ENCODE peak calls at places on chromosomes 7 and 10, in six cellular contexts. M is substantia nigra, N is PC-9, T is heart left ventricle, F is non-pigmented ciliary epithelial cell, Z is HTR-8/SVneo. K is an unnamed sample.

GRCh38 chr10:8057636-8058273 is 3.3 kb downstream of the GATA3 start:
- DNase-seq in N (no peak), Z (no peak), F (no peak), M (no peak), T (no peak), K (no peak)

GRCh38 chr7:374706-375490 is 84.9 kb downstream of the FOXL3 start:
- DNase-seq in M (no peak), Z (no peak), N (no peak), F (no peak), T (no peak), K (no peak)

GRCh38 chr10:102642553-102643345 is 1.5 kb upstream of the TRIM8 start:
- DNase-seq in F (no peak), M (peak; percentile 37), T (no peak), N (peak; percentile 33), Z (no peak), K (peak; percentile 33)

GRCh38 chr7:140641532-140642191 is 1.0 kb upstream of the DENND2A start:
- DNase-seq in Z (no peak), T (no peak), N (no peak), M (no peak), F (no peak), K (no peak)

GRCh38 chr7:98240961-98241673 is 10.9 kb downstream of the TECPR1 start:
- DNase-seq in F (no peak), T (no peak), N (peak; percentile 44), M (peak; percentile 25), Z (peak; percentile 53), K (peak; percentile 38)

GRCh38 chr7:43211693-43212092 is 99.2 kb downstream of the HECW1 start:
- DNase-seq in T (no peak), N (no peak), M (no peak), F (no peak), Z (peak; percentile 37), K (no peak)

GRCh38 chr7:142909921-142910521 is 23.5 kb downstream of the TRPV5 start:
- DNase-seq in N (no peak), F (no peak), M (no peak), Z (no peak), T (no peak), K (peak; percentile 56)

GRCh38 chr10:118596426-118597124 is 1.1 kb upstream of the PRLHR start:
- DNase-seq in T (no peak), Z (no peak), M (no peak), N (no peak), F (no peak), K (no peak)

GRCh38 chr7:157419030-157419293 is 82.2 kb downstream of the DNAJB6 start:
- DNase-seq in Z (no peak), F (no peak), M (no peak), T (no peak), N (no peak), K (no peak)

GRCh38 chr10:37679465-37679864 is 177.9 kb downstream of the ZNF248 start:
- DNase-seq in F (no peak), Z (no peak), M (no peak), N (no peak), T (no peak), K (no peak)

GRCh38 chr7:103690576-103690975 is 244.6 kb upstream of the SLC26A5 start:
- DNase-seq in Z (no peak), M (no peak), T (no peak), F (no peak), N (no peak), K (no peak)

GRCh38 chr10:114821293-114821914 is at the start of gene FHIP2A:
- DNase-seq in Z (peak; percentile 56), N (peak; percentile 75), M (peak; percentile 15), T (peak; percentile 83), F (no peak), K (peak; percentile 76)

GRCh38 chr10:80413152-80413996 is 5.0 kb downstream of the PRXL2A start:
- DNase-seq in T (no peak), Z (peak; percentile 34), M (no peak), N (peak; percentile 16), F (peak; percentile 22), K (no peak)

K was measured in LoVo.